ENCODE peak calls at places on chromosomes 4 and X, in four cellular contexts. B, Q, N and R are unnamed samples.

GRCh38 chrX:44621088-44621487 is 78.4 kb upstream of the FUNDC1 start:
- DNase-seq in N (no peak), B (no peak), Q (no peak), R (no peak)

GRCh38 chr4:188821500-188821899 is 682.3 kb downstream of the TRIML1 start:
- DNase-seq in N (no peak), Q (no peak), B (no peak), R (no peak)

GRCh38 chr4:886244-886643 is 45.9 kb downstream of the GAK start:
- DNase-seq in B (no peak), Q (no peak), N (no peak), R (no peak)

GRCh38 chrX:10387011-10387410 is 230.2 kb downstream of the CLCN4 start:
- DNase-seq in B (no peak), Q (no peak), N (peak; percentile 2), R (no peak)

GRCh38 chr4:27149541-27150212 is 289.0 kb downstream of the STIM2 start:
- DNase-seq in N (no peak), Q (no peak), B (no peak), R (no peak)

GRCh38 chr4:1842339-1842895 is 13.5 kb downstream of the LETM1 start:
- DNase-seq in N (no peak), B (no peak), Q (no peak), R (no peak)

GRCh38 chrX:74286950-74287349 is 17.0 kb upstream of the ZCCHC13 start:
- DNase-seq in Q (no peak), B (no peak), N (no peak), R (no peak)

GRCh38 chr4:151169223-151169622 is 69.8 kb downstream of the RPS3A start:
- DNase-seq in N (no peak), Q (no peak), B (no peak), R (no peak)

GRCh38 chr4:114659386-114660008 is 60.9 kb downstream of the UGT8 start:
- DNase-seq in Q (no peak), B (no peak), N (peak; percentile 17), R (peak; percentile 23)

GRCh38 chr4:8200302-8200975 is 1.3 kb downstream of the SH3TC1 start:
- DNase-seq in B (peak; percentile 77), Q (no peak), N (no peak), R (peak; percentile 42)